ENCODE peak calls at places on chromosome 2, in five cellular contexts. One of them, this sample, is unnamed.

GRCh38 chr2:29525921-29526320 is 395.5 kb downstream of the ALK start:
- DNase-seq in epithelial cell of esophagus: no peak
- DNase-seq in prostate gland: no peak
- DNase-seq in PC-9: no peak
- DNase-seq in fibroblast of mammary gland: no peak
- DNase-seq in this sample: no peak

GRCh38 chr2:102367331-102367971 is 11.9 kb downstream of the IL18R1 start:
- DNase-seq in epithelial cell of esophagus: no peak
- DNase-seq in fibroblast of mammary gland: no peak
- DNase-seq in PC-9: no peak
- DNase-seq in prostate gland: no peak
- DNase-seq in this sample: no peak

GRCh38 chr2:226115832-226116200 is 683.8 kb downstream of the IRS1 start:
- DNase-seq in prostate gland: no peak
- DNase-seq in fibroblast of mammary gland: no peak
- DNase-seq in PC-9: peak
- DNase-seq in epithelial cell of esophagus: no peak
- DNase-seq in this sample: peak

GRCh38 chr2:148614024-148614331 is 30.6 kb upstream of the EPC2 start:
- DNase-seq in epithelial cell of esophagus: peak
- DNase-seq in PC-9: peak
- DNase-seq in prostate gland: no peak
- DNase-seq in fibroblast of mammary gland: peak
- DNase-seq in this sample: no peak

GRCh38 chr2:216445489-216445888 is 33.2 kb downstream of the SMARCAL1 start:
- DNase-seq in prostate gland: no peak
- DNase-seq in epithelial cell of esophagus: no peak
- DNase-seq in fibroblast of mammary gland: no peak
- DNase-seq in PC-9: no peak
- DNase-seq in this sample: no peak

GRCh38 chr2:164595031-164595430 is 26.3 kb downstream of the GRB14 start:
- DNase-seq in prostate gland: no peak
- DNase-seq in epithelial cell of esophagus: no peak
- DNase-seq in fibroblast of mammary gland: no peak
- DNase-seq in PC-9: no peak
- DNase-seq in this sample: no peak

GRCh38 chr2:35503738-35504160 is 851.8 kb upstream of the CRIM1 start:
- DNase-seq in PC-9: peak
- DNase-seq in epithelial cell of esophagus: no peak
- DNase-seq in fibroblast of mammary gland: no peak
- DNase-seq in prostate gland: no peak
- DNase-seq in this sample: no peak

GRCh38 chr2:29123584-29124349 is 8.6 kb downstream of the CLIP4 start:
- DNase-seq in PC-9: peak
- DNase-seq in fibroblast of mammary gland: peak
- DNase-seq in epithelial cell of esophagus: peak
- DNase-seq in prostate gland: no peak
- DNase-seq in this sample: no peak

GRCh38 chr2:46847185-46847710 is 68.4 kb downstream of the MCFD2 start:
- DNase-seq in fibroblast of mammary gland: peak
- DNase-seq in epithelial cell of esophagus: peak
- DNase-seq in prostate gland: peak
- DNase-seq in PC-9: peak
- DNase-seq in this sample: peak

GRCh38 chr2:43950383-43951008 is 45.3 kb downstream of the LRPPRC start:
- DNase-seq in fibroblast of mammary gland: peak
- DNase-seq in prostate gland: peak
- DNase-seq in epithelial cell of esophagus: peak
- DNase-seq in PC-9: peak
- DNase-seq in this sample: peak

GRCh38 chr2:178211943-178212342 is 17.6 kb downstream of the OSBPL6 start:
- DNase-seq in PC-9: no peak
- DNase-seq in fibroblast of mammary gland: no peak
- DNase-seq in prostate gland: no peak
- DNase-seq in epithelial cell of esophagus: no peak
- DNase-seq in this sample: no peak

GRCh38 chr2:237471457-237472186 is 15.4 kb upstream of the MLPH start:
- DNase-seq in fibroblast of mammary gland: peak
- DNase-seq in PC-9: peak
- DNase-seq in epithelial cell of esophagus: peak
- DNase-seq in prostate gland: peak
- DNase-seq in this sample: no peak

GRCh38 chr2:161090401-161090800 is 69.8 kb upstream of the TANK start:
- DNase-seq in epithelial cell of esophagus: no peak
- DNase-seq in fibroblast of mammary gland: no peak
- DNase-seq in prostate gland: no peak
- DNase-seq in PC-9: no peak
- DNase-seq in this sample: no peak

GRCh38 chr2:238439093-238439849 is 12.5 kb downstream of the ASB1 start:
- DNase-seq in epithelial cell of esophagus: peak
- DNase-seq in fibroblast of mammary gland: peak
- DNase-seq in PC-9: peak
- DNase-seq in prostate gland: no peak
- DNase-seq in this sample: no peak

GRCh38 chr2:72033636-72034035 is 114.0 kb downstream of the CYP26B1 start:
- DNase-seq in PC-9: no peak
- DNase-seq in prostate gland: no peak
- DNase-seq in fibroblast of mammary gland: peak
- DNase-seq in epithelial cell of esophagus: no peak
- DNase-seq in this sample: no peak

GRCh38 chr2:200356794-200357472 is 50.4 kb downstream of the SPATS2L start:
- DNase-seq in PC-9: no peak
- DNase-seq in fibroblast of mammary gland: peak
- DNase-seq in prostate gland: no peak
- DNase-seq in epithelial cell of esophagus: no peak
- DNase-seq in this sample: no peak

GRCh38 chr2:42141687-42142475 is 27.3 kb upstream of the EML4 start:
- DNase-seq in fibroblast of mammary gland: peak
- DNase-seq in PC-9: peak
- DNase-seq in prostate gland: peak
- DNase-seq in epithelial cell of esophagus: peak
- DNase-seq in this sample: no peak

GRCh38 chr2:52658598-52658997 is 1109.0 kb upstream of the CHAC2 start:
- DNase-seq in PC-9: no peak
- DNase-seq in fibroblast of mammary gland: peak
- DNase-seq in prostate gland: no peak
- DNase-seq in epithelial cell of esophagus: peak
- DNase-seq in this sample: no peak

GRCh38 chr2:31736695-31737454 is 156.1 kb upstream of the SRD5A2 start:
- DNase-seq in prostate gland: peak
- DNase-seq in epithelial cell of esophagus: no peak
- DNase-seq in fibroblast of mammary gland: no peak
- DNase-seq in PC-9: peak
- DNase-seq in this sample: peak

GRCh38 chr2:180705551-180705950 is 274.9 kb upstream of the UBE2E3 start:
- DNase-seq in epithelial cell of esophagus: peak
- DNase-seq in PC-9: no peak
- DNase-seq in prostate gland: no peak
- DNase-seq in fibroblast of mammary gland: peak
- DNase-seq in this sample: no peak

GRCh38 chr2:231673348-231673770 is 35.0 kb upstream of the PTMA start:
- DNase-seq in prostate gland: no peak
- DNase-seq in epithelial cell of esophagus: peak
- DNase-seq in fibroblast of mammary gland: no peak
- DNase-seq in PC-9: peak
- DNase-seq in this sample: no peak

DNA sequence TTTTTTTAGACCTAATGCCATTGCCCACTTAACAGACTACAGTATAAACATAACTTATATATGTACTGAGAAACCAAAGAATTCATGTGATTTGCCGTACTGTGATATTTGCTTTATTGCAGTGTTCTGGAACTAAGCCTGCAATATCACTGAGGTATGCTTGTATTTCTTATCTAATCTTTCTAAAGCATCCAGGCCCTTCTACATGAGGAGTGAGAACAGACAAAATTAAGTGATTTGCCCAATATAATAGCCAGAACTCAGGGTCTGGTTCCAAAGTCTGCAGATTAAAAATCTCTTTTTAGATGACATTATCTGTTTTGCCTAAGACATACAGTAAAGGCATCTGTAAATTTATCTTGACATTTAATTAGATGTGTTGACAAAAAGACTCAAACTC is 41.9 kb downstream of the BMPR2 start:
- DNase-seq in fibroblast of mammary gland: no peak
- DNase-seq in prostate gland: no peak
- DNase-seq in PC-9: no peak
- DNase-seq in epithelial cell of esophagus: no peak
- DNase-seq in this sample: peak
- H3K4me3 ChIP-seq in fibroblast of mammary gland: no peak
- H3K4me3 ChIP-seq in prostate gland: no peak
- H3K4me3 ChIP-seq in PC-9: no peak
- H3K4me3 ChIP-seq in epithelial cell of esophagus: no peak
- H3K4me3 ChIP-seq in this sample: no peak

DNA sequence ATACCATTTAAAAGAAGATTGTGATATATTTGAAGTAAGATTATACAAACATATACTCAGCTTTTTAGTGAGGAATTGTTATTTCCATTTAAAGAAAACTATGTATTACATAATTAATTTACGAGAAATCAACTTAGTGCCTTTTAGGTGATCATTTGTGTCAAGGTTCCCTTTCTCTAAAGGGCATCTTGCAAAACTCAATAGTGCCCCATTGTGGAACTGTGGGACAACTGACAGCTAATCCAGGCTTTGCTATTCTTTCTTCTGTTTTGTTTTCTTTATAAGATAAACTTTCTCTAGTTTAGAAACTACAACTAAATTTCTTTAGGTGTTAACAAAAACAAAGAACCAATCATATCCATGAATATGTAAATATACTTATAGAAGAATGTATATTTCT is 24.3 kb upstream of the VIT start:
- DNase-seq in PC-9: peak
- DNase-seq in epithelial cell of esophagus: peak
- DNase-seq in fibroblast of mammary gland: peak
- DNase-seq in prostate gland: no peak
- DNase-seq in this sample: peak
- TF ChIP-seq CTCF in PC-9: peak
- TF ChIP-seq CTCF in epithelial cell of esophagus: peak
- TF ChIP-seq CTCF in fibroblast of mammary gland: peak
- TF ChIP-seq CTCF in prostate gland: no peak
- TF ChIP-seq CTCF in this sample: peak

GRCh38 chr2:170963386-170963785 is 34.3 kb downstream of the GORASP2 start:
- DNase-seq in prostate gland: no peak
- DNase-seq in epithelial cell of esophagus: no peak
- DNase-seq in fibroblast of mammary gland: no peak
- DNase-seq in PC-9: no peak
- DNase-seq in this sample: no peak
- H3K4me3 ChIP-seq in prostate gland: no peak
- H3K4me3 ChIP-seq in epithelial cell of esophagus: no peak
- H3K4me3 ChIP-seq in fibroblast of mammary gland: no peak
- H3K4me3 ChIP-seq in PC-9: no peak
- H3K4me3 ChIP-seq in this sample: no peak

GRCh38 chr2:27086722-27087446 is at the start of gene KHK:
- DNase-seq in prostate gland: no peak
- DNase-seq in PC-9: peak
- DNase-seq in fibroblast of mammary gland: no peak
- DNase-seq in epithelial cell of esophagus: peak
- DNase-seq in this sample: no peak
- TF ChIP-seq CTCF in prostate gland: no peak
- TF ChIP-seq CTCF in PC-9: no peak
- TF ChIP-seq CTCF in fibroblast of mammary gland: no peak
- TF ChIP-seq CTCF in epithelial cell of esophagus: no peak
- TF ChIP-seq CTCF in this sample: no peak

GRCh38 chr2:9675369-9676351 is 44.9 kb upstream of the YWHAQ start:
- DNase-seq in PC-9: peak
- DNase-seq in fibroblast of mammary gland: peak
- DNase-seq in prostate gland: no peak
- DNase-seq in epithelial cell of esophagus: peak
- DNase-seq in this sample: no peak
- H3K4me3 ChIP-seq in PC-9: peak
- H3K4me3 ChIP-seq in fibroblast of mammary gland: peak
- H3K4me3 ChIP-seq in prostate gland: no peak
- H3K4me3 ChIP-seq in epithelial cell of esophagus: no peak
- H3K4me3 ChIP-seq in this sample: no peak

DNA sequence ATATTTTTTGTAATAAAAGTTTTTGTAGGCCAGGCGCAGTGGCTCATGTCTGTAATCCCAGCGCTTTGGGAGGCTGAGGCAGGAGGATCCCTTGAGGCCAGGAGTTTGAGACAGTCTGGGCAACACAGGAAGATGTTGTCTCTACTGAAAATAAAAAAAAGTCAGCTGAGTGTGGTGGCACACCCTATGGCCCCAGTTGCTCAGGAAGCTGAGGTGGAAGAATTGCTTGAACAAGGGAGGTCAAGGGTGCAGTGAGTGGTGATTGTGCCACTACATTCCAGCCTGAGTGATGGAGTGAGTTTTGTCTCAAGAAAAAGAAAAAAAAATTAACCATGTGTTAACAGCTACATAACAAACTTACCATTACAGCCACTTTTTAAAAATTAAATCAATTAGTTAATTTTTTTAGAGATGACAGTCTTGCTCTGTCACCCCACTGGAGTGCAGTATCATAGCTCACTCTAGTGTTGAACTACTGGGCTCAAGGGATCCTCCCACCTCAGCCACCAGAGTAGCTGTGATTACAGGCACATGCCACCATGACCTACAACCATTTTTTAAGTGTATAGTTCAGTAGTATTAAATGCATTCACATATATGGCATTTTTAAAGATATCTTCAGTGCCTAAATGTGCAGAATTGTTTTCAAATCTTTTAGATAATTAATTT is 67.2 kb upstream of the ACYP2 start:
- DNase-seq in PC-9: no peak
- DNase-seq in prostate gland: no peak
- DNase-seq in epithelial cell of esophagus: no peak
- DNase-seq in fibroblast of mammary gland: no peak
- DNase-seq in this sample: no peak
- TF ChIP-seq CTCF in PC-9: no peak
- TF ChIP-seq CTCF in prostate gland: no peak
- TF ChIP-seq CTCF in epithelial cell of esophagus: no peak
- TF ChIP-seq CTCF in fibroblast of mammary gland: no peak
- TF ChIP-seq CTCF in this sample: no peak

GRCh38 chr2:240584486-240585031 is 2.0 kb upstream of the CAPN10 start:
- DNase-seq in prostate gland: no peak
- DNase-seq in epithelial cell of esophagus: peak
- DNase-seq in fibroblast of mammary gland: peak
- DNase-seq in PC-9: peak
- DNase-seq in this sample: no peak
- H3K4me3 ChIP-seq in prostate gland: no peak
- H3K4me3 ChIP-seq in epithelial cell of esophagus: peak
- H3K4me3 ChIP-seq in fibroblast of mammary gland: peak
- H3K4me3 ChIP-seq in PC-9: peak
- H3K4me3 ChIP-seq in this sample: peak

GRCh38 chr2:19787134-19787533 is 114.6 kb downstream of the TTC32 start:
- DNase-seq in prostate gland: no peak
- DNase-seq in epithelial cell of esophagus: no peak
- DNase-seq in fibroblast of mammary gland: no peak
- DNase-seq in PC-9: peak
- DNase-seq in this sample: no peak
- TF ChIP-seq CTCF in prostate gland: no peak
- TF ChIP-seq CTCF in epithelial cell of esophagus: no peak
- TF ChIP-seq CTCF in fibroblast of mammary gland: no peak
- TF ChIP-seq CTCF in PC-9: no peak
- TF ChIP-seq CTCF in this sample: no peak

GRCh38 chr2:19101968-19102367 is 256.5 kb downstream of the OSR1 start:
- DNase-seq in prostate gland: no peak
- DNase-seq in epithelial cell of esophagus: no peak
- DNase-seq in PC-9: no peak
- DNase-seq in fibroblast of mammary gland: no peak
- DNase-seq in this sample: no peak
- H3K4me3 ChIP-seq in prostate gland: no peak
- H3K4me3 ChIP-seq in epithelial cell of esophagus: no peak
- H3K4me3 ChIP-seq in PC-9: no peak
- H3K4me3 ChIP-seq in fibroblast of mammary gland: no peak
- H3K4me3 ChIP-seq in this sample: no peak

This sample was measured in LNCaP clone FGC.